ENCODE peak calls at places on chromosomes 13 and 19, in nine cellular contexts. One of them, this sample, is unnamed.

GRCh38 chr19:46537136-46538097 is 41.8 kb upstream of the PNMA8B start:
- DNase-seq in tibial artery: peak; percentile 68
- DNase-seq in cardiac muscle cell: peak; percentile 51
- DNase-seq in heart left ventricle: no peak
- DNase-seq in Peyer's patch: peak; percentile 86
- DNase-seq in NB4: peak; percentile 64
- DNase-seq in adrenal gland: peak; percentile 46
- DNase-seq in cardiac fibroblast: peak; percentile 63
- DNase-seq in brain microvascular endothelial cell: peak; percentile 52
- DNase-seq in this sample: no peak

GRCh38 chr19:1082165-1082927 is 12.8 kb downstream of the POLR2E start:
- DNase-seq in heart left ventricle: no peak
- DNase-seq in tibial artery: no peak
- DNase-seq in Peyer's patch: peak; percentile 96
- DNase-seq in adrenal gland: peak; percentile 83
- DNase-seq in cardiac muscle cell: peak; percentile 91
- DNase-seq in brain microvascular endothelial cell: no peak
- DNase-seq in cardiac fibroblast: no peak
- DNase-seq in NB4: peak; percentile 47
- DNase-seq in this sample: no peak

GRCh38 chr13:77022341-77022740 is 4.6 kb downstream of the FBXL3 start:
- DNase-seq in Peyer's patch: no peak
- DNase-seq in heart left ventricle: no peak
- DNase-seq in cardiac fibroblast: peak; percentile 69
- DNase-seq in cardiac muscle cell: no peak
- DNase-seq in brain microvascular endothelial cell: peak; percentile 33
- DNase-seq in adrenal gland: no peak
- DNase-seq in tibial artery: no peak
- DNase-seq in NB4: peak; percentile 60
- DNase-seq in this sample: no peak

GRCh38 chr19:3463039-3463958 is 17.0 kb downstream of the SMIM24 start:
- DNase-seq in cardiac fibroblast: no peak
- DNase-seq in Peyer's patch: no peak
- DNase-seq in brain microvascular endothelial cell: no peak
- DNase-seq in adrenal gland: no peak
- DNase-seq in tibial artery: no peak
- DNase-seq in cardiac muscle cell: no peak
- DNase-seq in heart left ventricle: no peak
- DNase-seq in NB4: no peak
- DNase-seq in this sample: no peak

GRCh38 chr13:44465318-44465717 is 91.7 kb downstream of the SERP2 start:
- DNase-seq in brain microvascular endothelial cell: no peak
- DNase-seq in heart left ventricle: no peak
- DNase-seq in adrenal gland: no peak
- DNase-seq in cardiac fibroblast: peak; percentile 18
- DNase-seq in cardiac muscle cell: no peak
- DNase-seq in Peyer's patch: no peak
- DNase-seq in NB4: no peak
- DNase-seq in tibial artery: no peak
- DNase-seq in this sample: no peak

GRCh38 chr19:17236831-17237543 is 8.7 kb downstream of the NR2F6 start:
- DNase-seq in heart left ventricle: no peak
- DNase-seq in adrenal gland: no peak
- DNase-seq in NB4: no peak
- DNase-seq in Peyer's patch: no peak
- DNase-seq in brain microvascular endothelial cell: no peak
- DNase-seq in cardiac fibroblast: no peak
- DNase-seq in cardiac muscle cell: no peak
- DNase-seq in tibial artery: no peak
- DNase-seq in this sample: no peak

GRCh38 chr13:41315466-41316047 is 4.5 kb downstream of the NAA16 start:
- DNase-seq in brain microvascular endothelial cell: no peak
- DNase-seq in tibial artery: no peak
- DNase-seq in NB4: no peak
- DNase-seq in heart left ventricle: no peak
- DNase-seq in cardiac fibroblast: peak; percentile 33
- DNase-seq in Peyer's patch: no peak
- DNase-seq in cardiac muscle cell: no peak
- DNase-seq in adrenal gland: no peak
- DNase-seq in this sample: no peak

GRCh38 chr19:38849746-38850230 is at the start of gene HNRNPL:
- DNase-seq in cardiac fibroblast: no peak
- DNase-seq in cardiac muscle cell: no peak
- DNase-seq in tibial artery: no peak
- DNase-seq in brain microvascular endothelial cell: no peak
- DNase-seq in adrenal gland: no peak
- DNase-seq in NB4: no peak
- DNase-seq in Peyer's patch: no peak
- DNase-seq in heart left ventricle: peak; percentile 100
- DNase-seq in this sample: no peak

GRCh38 chr19:50728084-50728737 is 5.0 kb downstream of the CLEC11A start:
- DNase-seq in Peyer's patch: peak; percentile 69
- DNase-seq in heart left ventricle: peak; percentile 83
- DNase-seq in NB4: peak; percentile 98
- DNase-seq in cardiac muscle cell: peak; percentile 98
- DNase-seq in adrenal gland: peak; percentile 90
- DNase-seq in brain microvascular endothelial cell: peak; percentile 63
- DNase-seq in tibial artery: no peak
- DNase-seq in cardiac fibroblast: peak; percentile 49
- DNase-seq in this sample: no peak

GRCh38 chr19:2331601-2332246 is 3.2 kb downstream of the SPPL2B start:
- DNase-seq in brain microvascular endothelial cell: no peak
- DNase-seq in cardiac fibroblast: no peak
- DNase-seq in cardiac muscle cell: no peak
- DNase-seq in tibial artery: no peak
- DNase-seq in heart left ventricle: no peak
- DNase-seq in Peyer's patch: no peak
- DNase-seq in adrenal gland: no peak
- DNase-seq in NB4: no peak
- DNase-seq in this sample: no peak

GRCh38 chr13:107043016-107043957 is 475.4 kb upstream of the ARGLU1 start:
- DNase-seq in NB4: no peak
- DNase-seq in tibial artery: no peak
- DNase-seq in cardiac muscle cell: no peak
- DNase-seq in cardiac fibroblast: no peak
- DNase-seq in adrenal gland: no peak
- DNase-seq in brain microvascular endothelial cell: no peak
- DNase-seq in Peyer's patch: no peak
- DNase-seq in heart left ventricle: no peak
- DNase-seq in this sample: peak; percentile 42

GRCh38 chr13:113149711-113150544 is 8.5 kb upstream of the PROZ start:
- DNase-seq in NB4: no peak
- DNase-seq in tibial artery: no peak
- DNase-seq in Peyer's patch: no peak
- DNase-seq in cardiac muscle cell: no peak
- DNase-seq in adrenal gland: no peak
- DNase-seq in brain microvascular endothelial cell: no peak
- DNase-seq in heart left ventricle: no peak
- DNase-seq in cardiac fibroblast: no peak
- DNase-seq in this sample: no peak

GRCh38 chr19:677201-677600 is 1.0 kb downstream of the FSTL3 start:
- DNase-seq in tibial artery: peak; percentile 95
- DNase-seq in brain microvascular endothelial cell: peak; percentile 83
- DNase-seq in NB4: no peak
- DNase-seq in cardiac muscle cell: no peak
- DNase-seq in heart left ventricle: peak; percentile 91
- DNase-seq in Peyer's patch: peak; percentile 64
- DNase-seq in cardiac fibroblast: peak; percentile 91
- DNase-seq in adrenal gland: peak; percentile 94
- DNase-seq in this sample: no peak

GRCh38 chr13:51361111-51361510 is 21.6 kb downstream of the SERPINE3 start:
- DNase-seq in brain microvascular endothelial cell: no peak
- DNase-seq in heart left ventricle: no peak
- DNase-seq in cardiac fibroblast: no peak
- DNase-seq in adrenal gland: no peak
- DNase-seq in cardiac muscle cell: no peak
- DNase-seq in NB4: no peak
- DNase-seq in Peyer's patch: no peak
- DNase-seq in tibial artery: no peak
- DNase-seq in this sample: no peak

GRCh38 chr13:51821666-51822065 is 17.7 kb upstream of the DHRS12 start:
- DNase-seq in adrenal gland: no peak
- DNase-seq in cardiac muscle cell: no peak
- DNase-seq in Peyer's patch: peak; percentile 59
- DNase-seq in heart left ventricle: no peak
- DNase-seq in NB4: peak; percentile 72
- DNase-seq in cardiac fibroblast: no peak
- DNase-seq in brain microvascular endothelial cell: no peak
- DNase-seq in tibial artery: no peak
- DNase-seq in this sample: no peak

GRCh38 chr13:80276371-80277289 is 64.3 kb downstream of the SPRY2 start:
- DNase-seq in Peyer's patch: no peak
- DNase-seq in NB4: peak; percentile 49
- DNase-seq in adrenal gland: peak; percentile 20
- DNase-seq in cardiac fibroblast: peak; percentile 67
- DNase-seq in tibial artery: no peak
- DNase-seq in brain microvascular endothelial cell: no peak
- DNase-seq in cardiac muscle cell: no peak
- DNase-seq in heart left ventricle: no peak
- DNase-seq in this sample: peak; percentile 58

GRCh38 chr19:2603320-2603719 is 99.2 kb downstream of the GNG7 start:
- DNase-seq in tibial artery: peak; percentile 85
- DNase-seq in adrenal gland: no peak
- DNase-seq in cardiac fibroblast: peak; percentile 55
- DNase-seq in cardiac muscle cell: peak; percentile 42
- DNase-seq in Peyer's patch: peak; percentile 47
- DNase-seq in brain microvascular endothelial cell: peak; percentile 34
- DNase-seq in heart left ventricle: peak; percentile 75
- DNase-seq in NB4: no peak
- DNase-seq in this sample: no peak

GRCh38 chr13:19959141-19959830 is 759 bp downstream of the ZMYM2 start:
- DNase-seq in brain microvascular endothelial cell: peak; percentile 38
- DNase-seq in Peyer's patch: peak; percentile 80
- DNase-seq in adrenal gland: peak; percentile 64
- DNase-seq in NB4: peak; percentile 80
- DNase-seq in heart left ventricle: peak; percentile 56
- DNase-seq in cardiac muscle cell: peak; percentile 65
- DNase-seq in cardiac fibroblast: peak; percentile 52
- DNase-seq in tibial artery: peak; percentile 76
- DNase-seq in this sample: no peak

GRCh38 chr13:45615501-45616101 is at the start of gene ERICH6B:
- DNase-seq in tibial artery: no peak
- DNase-seq in brain microvascular endothelial cell: peak; percentile 37
- DNase-seq in cardiac muscle cell: peak; percentile 70
- DNase-seq in cardiac fibroblast: peak; percentile 18
- DNase-seq in heart left ventricle: no peak
- DNase-seq in NB4: peak; percentile 30
- DNase-seq in Peyer's patch: no peak
- DNase-seq in adrenal gland: peak; percentile 21
- DNase-seq in this sample: no peak

GRCh38 chr19:17829855-17830566 is 8.7 kb upstream of the INSL3 start:
- DNase-seq in brain microvascular endothelial cell: peak; percentile 14
- DNase-seq in cardiac fibroblast: no peak
- DNase-seq in heart left ventricle: no peak
- DNase-seq in Peyer's patch: no peak
- DNase-seq in cardiac muscle cell: peak; percentile 69
- DNase-seq in tibial artery: no peak
- DNase-seq in adrenal gland: peak; percentile 36
- DNase-seq in NB4: no peak
- DNase-seq in this sample: no peak

GRCh38 chr19:12720851-12721655 is 2.7 kb downstream of the TNPO2 start:
- DNase-seq in Peyer's patch: no peak
- DNase-seq in heart left ventricle: no peak
- DNase-seq in adrenal gland: no peak
- DNase-seq in NB4: no peak
- DNase-seq in cardiac fibroblast: peak; percentile 27
- DNase-seq in tibial artery: no peak
- DNase-seq in brain microvascular endothelial cell: no peak
- DNase-seq in cardiac muscle cell: peak; percentile 8
- DNase-seq in this sample: no peak

GRCh38 chr13:43123856-43124255 is 100.5 kb downstream of the DNAJC15 start:
- DNase-seq in cardiac fibroblast: no peak
- DNase-seq in heart left ventricle: no peak
- DNase-seq in brain microvascular endothelial cell: no peak
- DNase-seq in tibial artery: no peak
- DNase-seq in NB4: no peak
- DNase-seq in cardiac muscle cell: no peak
- DNase-seq in Peyer's patch: no peak
- DNase-seq in adrenal gland: no peak
- DNase-seq in this sample: no peak
- H3K4me3 ChIP-seq in cardiac fibroblast: no peak overlapping the region
- H3K4me3 ChIP-seq in heart left ventricle: no peak overlapping the region
- H3K4me3 ChIP-seq in brain microvascular endothelial cell: no peak overlapping the region
- H3K4me3 ChIP-seq in tibial artery: no peak overlapping the region
- H3K4me3 ChIP-seq in NB4: no peak overlapping the region
- H3K4me3 ChIP-seq in cardiac muscle cell: no peak overlapping the region
- H3K4me3 ChIP-seq in Peyer's patch: no peak overlapping the region
- H3K4me3 ChIP-seq in adrenal gland: no peak overlapping the region
- H3K4me3 ChIP-seq in this sample: no peak overlapping the region

DNA sequence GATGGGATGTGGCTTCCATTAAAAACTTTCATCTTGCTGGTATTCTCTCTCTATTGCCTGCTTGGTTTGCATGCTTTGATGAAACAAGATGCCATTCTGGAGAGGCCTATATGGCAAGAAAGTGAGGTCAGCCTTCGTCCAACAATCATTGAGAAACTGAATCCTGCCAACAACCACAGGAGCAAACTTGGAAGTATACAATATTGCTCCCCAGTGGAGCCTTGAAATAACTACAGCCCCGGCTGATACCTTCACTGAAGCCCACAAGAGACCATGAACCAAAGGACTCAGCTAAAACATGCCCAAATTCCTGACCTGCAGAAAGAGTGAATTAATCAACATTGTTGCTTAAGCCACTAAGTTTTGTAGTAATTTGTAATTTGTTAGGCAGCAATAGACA is 82.5 kb upstream of the FGF14 start:
- DNase-seq in cardiac fibroblast: peak; percentile 18
- DNase-seq in tibial artery: no peak
- DNase-seq in cardiac muscle cell: peak; percentile 19
- DNase-seq in heart left ventricle: no peak
- DNase-seq in NB4: peak; percentile 10
- DNase-seq in Peyer's patch: no peak
- DNase-seq in brain microvascular endothelial cell: peak; percentile 1
- DNase-seq in adrenal gland: no peak
- DNase-seq in this sample: peak; percentile 4
- TF ChIP-seq CTCF in cardiac fibroblast: no peak
- TF ChIP-seq CTCF in tibial artery: no peak
- TF ChIP-seq CTCF in cardiac muscle cell: no peak
- TF ChIP-seq CTCF in heart left ventricle: no peak
- TF ChIP-seq CTCF in NB4: no peak
- TF ChIP-seq CTCF in Peyer's patch: no peak
- TF ChIP-seq CTCF in brain microvascular endothelial cell: peak; percentile 33
- TF ChIP-seq CTCF in adrenal gland: no peak
- TF ChIP-seq CTCF in this sample: peak; percentile 53

GRCh38 chr13:105410602-105411001 is 1124.9 kb downstream of the EFNB2 start:
- DNase-seq in heart left ventricle: no peak
- DNase-seq in brain microvascular endothelial cell: no peak
- DNase-seq in tibial artery: no peak
- DNase-seq in adrenal gland: peak; percentile 64
- DNase-seq in cardiac muscle cell: peak; percentile 46
- DNase-seq in Peyer's patch: peak; percentile 65
- DNase-seq in NB4: peak; percentile 55
- DNase-seq in cardiac fibroblast: peak; percentile 41
- DNase-seq in this sample: no peak
- H3K4me3 ChIP-seq in heart left ventricle: no peak overlapping the region
- H3K4me3 ChIP-seq in brain microvascular endothelial cell: no peak overlapping the region
- H3K4me3 ChIP-seq in tibial artery: no peak overlapping the region
- H3K4me3 ChIP-seq in adrenal gland: no peak overlapping the region
- H3K4me3 ChIP-seq in cardiac muscle cell: no peak overlapping the region
- H3K4me3 ChIP-seq in Peyer's patch: no peak overlapping the region
- H3K4me3 ChIP-seq in NB4: no peak overlapping the region
- H3K4me3 ChIP-seq in cardiac fibroblast: no peak overlapping the region
- H3K4me3 ChIP-seq in this sample: no peak overlapping the region

DNA sequence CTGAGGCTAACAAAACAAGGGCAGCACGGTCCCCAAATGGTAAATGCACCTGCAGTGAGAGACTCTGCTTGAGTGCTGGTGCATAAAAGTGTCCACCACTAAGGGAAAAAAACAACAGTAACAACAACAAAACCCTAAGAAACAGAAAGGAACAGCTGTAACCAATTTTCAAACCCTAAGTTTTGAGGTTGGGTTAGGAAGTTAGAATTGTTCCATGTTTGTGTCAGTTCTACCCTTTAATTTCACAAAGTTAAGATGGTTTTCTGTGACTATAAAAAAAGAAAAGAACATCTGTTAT is 234.8 kb downstream of the PCDH9 start:
- DNase-seq in NB4: no peak
- DNase-seq in adrenal gland: no peak
- DNase-seq in brain microvascular endothelial cell: no peak
- DNase-seq in cardiac fibroblast: no peak
- DNase-seq in cardiac muscle cell: no peak
- DNase-seq in Peyer's patch: no peak
- DNase-seq in tibial artery: no peak
- DNase-seq in heart left ventricle: no peak
- DNase-seq in this sample: no peak
- TF ChIP-seq CTCF in NB4: no peak
- TF ChIP-seq CTCF in adrenal gland: no peak
- TF ChIP-seq CTCF in brain microvascular endothelial cell: no peak
- TF ChIP-seq CTCF in cardiac fibroblast: no peak
- TF ChIP-seq CTCF in cardiac muscle cell: no peak
- TF ChIP-seq CTCF in Peyer's patch: no peak
- TF ChIP-seq CTCF in tibial artery: no peak
- TF ChIP-seq CTCF in heart left ventricle: no peak
- TF ChIP-seq CTCF in this sample: no peak

This sample was measured in epithelial cell of proximal tubule.